ENCODE peak calls at places on chromosomes 16 and 17, in five cellular contexts. S is caudate nucleus, L is GM23338, X is brain microvascular endothelial cell, A is A549. E is an unnamed sample.

GRCh38 chr16:27706156-27706705 is 156.3 kb downstream of the KATNIP start:
- DNase-seq in S (no peak), L (no peak), X (no peak), A (no peak), E (no peak)

GRCh38 chr17:58632324-58633314 is 59.2 kb downstream of the TEX14 start:
- DNase-seq in S (no peak), L (peak; percentile 46), X (no peak), A (no peak), E (no peak)

GRCh38 chr17:43211123-43211479 is 574 bp upstream of the TMEM106A start:
- DNase-seq in S (no peak), L (no peak), X (no peak), A (no peak), E (no peak)

GRCh38 chr17:48592097-48592496 is 1.5 kb downstream of the HOXB5 start:
- DNase-seq in S (no peak), L (no peak), X (no peak), A (no peak), E (no peak)

GRCh38 chr17:973053-973452 is 6.5 kb downstream of the NXN start:
- DNase-seq in S (no peak), L (peak; percentile 77), X (no peak), A (no peak), E (no peak)

GRCh38 chr17:797236-797635 is 15.1 kb downstream of the MRM3 start:
- DNase-seq in S (no peak), L (no peak), X (no peak), A (no peak), E (no peak)

GRCh38 chr17:64706224-64707076 is 44.3 kb upstream of the SMURF2 start:
- DNase-seq in S (no peak), L (no peak), X (no peak), A (peak; percentile 85), E (no peak)

GRCh38 chr16:55146939-55147338 is 177.1 kb upstream of the IRX6 start:
- DNase-seq in S (no peak), L (no peak), X (no peak), A (no peak), E (no peak)

GRCh38 chr16:27237229-27238015 is 31.1 kb downstream of the NSMCE1 start:
- DNase-seq in S (no peak), L (peak; percentile 23), X (peak; percentile 46), A (no peak), E (no peak)

GRCh38 chr16:4176794-4177438 is 60.7 kb upstream of the ADCY9 start:
- DNase-seq in S (peak; percentile 5), L (no peak), X (peak; percentile 61), A (peak; percentile 63), E (no peak)

GRCh38 chr16:89217388-89218191 is at the start of gene ZNF778:
- DNase-seq in S (peak; percentile 48), L (peak; percentile 91), X (peak; percentile 56), A (peak; percentile 86), E (peak; percentile 64)

GRCh38 chr16:25199457-25199856 is 17.3 kb upstream of the AQP8 start:
- DNase-seq in S (no peak), L (no peak), X (no peak), A (no peak), E (no peak)

GRCh38 chr17:76276461-76277299 is 11.5 kb downstream of the UBALD2 start:
- DNase-seq in S (no peak), L (no peak), X (no peak), A (no peak), E (no peak)

GRCh38 chr16:82761236-82761635 is 134.5 kb downstream of the CDH13 start:
- DNase-seq in S (no peak), L (no peak), X (peak; percentile 84), A (no peak), E (no peak)

GRCh38 chr17:61490540-61490975 is 38.3 kb downstream of the TBX4 start:
- DNase-seq in S (no peak), L (no peak), X (peak; percentile 79), A (peak; percentile 71), E (no peak)

GRCh38 chr17:13596241-13596941 is 5.3 kb downstream of the HS3ST3A1 start:
- DNase-seq in S (no peak), L (no peak), X (no peak), A (no peak), E (no peak)

GRCh38 chr16:78303946-78304345 is 204.5 kb downstream of the WWOX start:
- DNase-seq in S (no peak), L (no peak), X (no peak), A (no peak), E (no peak)

GRCh38 chr17:40339068-40339699 is 25.4 kb downstream of the GJD3 start:
- DNase-seq in S (no peak), L (no peak), X (no peak), A (no peak), E (no peak)

GRCh38 chr17:13365331-13365730 is 236.4 kb downstream of the HS3ST3A1 start:
- DNase-seq in S (no peak), L (no peak), X (no peak), A (no peak), E (no peak)

GRCh38 chr17:41141361-41141760 is 1.0 kb upstream of the KRTAP4-6 start:
- DNase-seq in S (no peak), L (no peak), X (no peak), A (no peak), E (no peak)

GRCh38 chr17:77814091-77814772 is 144.3 kb upstream of the TNRC6C start:
- DNase-seq in S (no peak), L (no peak), X (no peak), A (no peak), E (no peak)

GRCh38 chr17:39950871-39951348 is 11.9 kb upstream of the GSDMA start:
- DNase-seq in S (no peak), L (no peak), X (no peak), A (no peak), E (no peak)

GRCh38 chr17:73585583-73585982 is 58.7 kb downstream of the SDK2 start:
- DNase-seq in S (no peak), L (peak; percentile 67), X (no peak), A (peak; percentile 23), E (no peak)

GRCh38 chr17:4986951-4987766 is at the start of gene CAMTA2:
- DNase-seq in S (peak; percentile 64), L (peak; percentile 91), X (peak; percentile 47), A (peak; percentile 87), E (peak; percentile 73)

GRCh38 chr17:14069251-14069981 is at the start of gene COX10:
- DNase-seq in S (peak; percentile 65), L (peak; percentile 94), X (peak; percentile 69), A (peak; percentile 92), E (peak; percentile 58)

GRCh38 chr16:89722392-89723278 is 1.3 kb downstream of the ZNF276 start:
- DNase-seq in S (no peak), L (peak; percentile 60), X (peak; percentile 15), A (peak; percentile 78), E (no peak)

GRCh38 chr16:7090628-7091115 is 242.0 kb upstream of the RBFOX1 start:
- DNase-seq in S (no peak), L (no peak), X (no peak), A (no peak), E (no peak)

GRCh38 chr16:12903325-12904040 is 2.1 kb downstream of the SHISA9 start:
- DNase-seq in S (no peak), L (peak; percentile 69), X (no peak), A (no peak), E (peak; percentile 14)

GRCh38 chr16:11916524-11917285 is 949 bp upstream of the GSPT1 start:
- DNase-seq in S (no peak), L (no peak), X (no peak), A (peak; percentile 87), E (no peak)

GRCh38 chr16:80174416-80174815 is 366.4 kb upstream of the DYNLRB2 start:
- DNase-seq in S (no peak), L (no peak), X (peak; percentile 53), A (peak; percentile 53), E (no peak)

GRCh38 chr17:72126575-72127486 is 6.0 kb downstream of the SOX9 start:
- DNase-seq in S (no peak), L (no peak), X (peak; percentile 79), A (peak; percentile 75), E (no peak)
- H3K27ac ChIP-seq in S (peak overlapping the region; percentile 74), L (peak overlapping the region; percentile 5), X (peak overlapping the region; percentile 57), A (peak overlapping the region; percentile 34), E (no peak overlapping the region)

GRCh38 chr17:17120294-17120693 is 78.0 kb downstream of the MPRIP start:
- DNase-seq in S (no peak), L (no peak), X (no peak), A (no peak), E (no peak)

GRCh38 chr17:17119533-17119932 is 77.3 kb downstream of the MPRIP start:
- DNase-seq in S (no peak), L (no peak), X (no peak), A (peak; percentile 34), E (no peak)

GRCh38 chr17:17119106-17119505 is 76.8 kb downstream of the MPRIP start:
- DNase-seq in S (no peak), L (no peak), X (no peak), A (no peak), E (no peak)

GRCh38 chr17:17121162-17121561 is 78.9 kb downstream of the MPRIP start:
- DNase-seq in S (no peak), L (no peak), X (no peak), A (peak; percentile 42), E (no peak)

DNA sequence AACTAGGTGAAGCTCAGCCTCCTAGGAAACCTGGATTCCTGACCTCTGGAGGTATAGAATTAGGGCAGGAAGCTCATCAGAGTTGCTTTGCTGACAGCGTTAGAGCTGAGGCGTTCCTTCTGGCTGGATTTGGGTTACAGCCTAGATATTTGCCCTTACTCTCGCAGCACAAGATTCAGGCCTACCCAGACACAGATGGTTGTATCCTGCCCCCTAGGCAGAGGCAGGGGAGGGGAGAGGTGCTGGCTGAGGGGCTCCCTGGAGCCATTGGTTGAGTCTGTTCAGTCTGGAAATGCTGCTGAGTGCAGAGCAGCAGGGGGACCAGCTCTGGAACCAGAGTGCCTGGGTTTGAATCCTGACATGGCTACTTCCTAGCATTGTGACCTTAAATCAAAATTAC is 78.5 kb downstream of the MPRIP start:
- DNase-seq in S (no peak), L (no peak), X (no peak), A (no peak), E (no peak)
- H3K27ac ChIP-seq in S (no peak overlapping the region), L (no peak overlapping the region), X (no peak overlapping the region), A (peak overlapping the region; percentile 29), E (no peak overlapping the region)

DNA sequence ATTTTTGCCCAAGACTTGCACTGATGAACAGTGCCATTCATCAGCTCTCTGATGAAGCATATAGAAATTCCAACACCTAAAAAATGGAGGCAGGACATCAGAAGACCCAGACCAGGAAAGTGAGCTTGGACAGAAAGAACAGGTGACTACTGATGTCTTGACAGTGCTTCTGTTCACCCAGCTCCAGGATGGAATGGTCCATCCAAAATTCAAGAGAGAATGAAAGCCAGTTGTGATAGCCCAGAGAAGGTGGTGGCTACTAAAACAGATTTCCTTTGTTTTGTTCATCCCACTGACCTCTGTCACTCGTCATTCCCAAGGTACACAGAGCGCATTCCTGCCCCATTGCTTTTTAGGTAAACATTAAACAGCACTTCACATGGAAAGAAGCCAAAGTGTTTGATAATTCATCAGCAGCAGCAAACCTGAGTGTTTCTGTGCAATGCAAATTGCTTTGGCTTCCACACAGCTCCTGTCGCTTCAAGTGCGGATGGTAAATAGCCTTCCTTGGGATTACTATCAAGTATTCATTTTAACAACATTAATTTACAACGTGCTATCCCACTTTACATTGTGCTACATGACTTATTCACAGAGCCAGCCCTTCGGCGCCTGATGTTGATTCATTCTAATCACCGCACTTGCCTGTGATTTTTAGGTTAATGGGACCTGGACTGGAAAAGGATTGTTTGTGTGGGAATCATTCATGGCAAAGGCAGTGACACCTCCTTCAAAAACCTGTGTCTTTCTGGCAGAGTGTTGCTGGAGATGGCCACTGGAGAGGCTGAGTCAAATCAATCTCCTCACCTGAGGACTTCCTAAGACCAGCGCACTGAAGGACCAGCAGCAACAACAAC is 65.1 kb upstream of the TOX3 start:
- DNase-seq in S (no peak), L (no peak), X (no peak), A (peak; percentile 72), E (no peak)
- H3K27ac ChIP-seq in S (no peak overlapping the region), L (no peak overlapping the region), X (no peak overlapping the region), A (peak overlapping the region; percentile 21), E (no peak overlapping the region)

GRCh38 chr17:50263293-50264262 is 10.7 kb upstream of the TMEM92 start:
- DNase-seq in S (no peak), L (peak; percentile 62), X (no peak), A (no peak), E (no peak)
- H3K27ac ChIP-seq in S (no peak overlapping the region), L (no peak overlapping the region), X (no peak overlapping the region), A (no peak overlapping the region), E (no peak overlapping the region)

E was measured in substantia nigra.